ENCODE peak calls at places on chromosomes 13 and 19, in seven cellular contexts. One of them, this sample, is unnamed. For H3K4me1, the result is how much of the 10 kb centered on the place peaks cover.

GRCh38 chr13:50511877-50512332 is 331.6 kb downstream of the DLEU7 start:
- DNase-seq in psoas muscle: no peak
- DNase-seq in body of pancreas: no peak
- DNase-seq in left lung: no peak
- DNase-seq in H9: no peak
- DNase-seq in right atrium auricular region: no peak
- DNase-seq in heart left ventricle: no peak
- DNase-seq in this sample: peak

GRCh38 chr19:14718522-14719113 is 28.8 kb downstream of the ZNF333 start:
- DNase-seq in psoas muscle: no peak
- DNase-seq in body of pancreas: no peak
- DNase-seq in left lung: no peak
- DNase-seq in H9: no peak
- DNase-seq in right atrium auricular region: no peak
- DNase-seq in heart left ventricle: no peak
- DNase-seq in this sample: no peak

GRCh38 chr13:101307181-101307701 is 109.1 kb downstream of the NALCN start:
- DNase-seq in psoas muscle: no peak
- DNase-seq in body of pancreas: no peak
- DNase-seq in left lung: no peak
- DNase-seq in H9: no peak
- DNase-seq in right atrium auricular region: no peak
- DNase-seq in heart left ventricle: no peak
- DNase-seq in this sample: no peak

GRCh38 chr13:82747331-82747730 is 1134.9 kb downstream of the SLITRK1 start:
- DNase-seq in psoas muscle: no peak
- DNase-seq in body of pancreas: no peak
- DNase-seq in left lung: no peak
- DNase-seq in H9: no peak
- DNase-seq in right atrium auricular region: no peak
- DNase-seq in heart left ventricle: no peak
- DNase-seq in this sample: no peak

GRCh38 chr13:113514844-113515243 is 24.3 kb upstream of the DCUN1D2 start:
- DNase-seq in psoas muscle: no peak
- DNase-seq in body of pancreas: no peak
- DNase-seq in left lung: no peak
- DNase-seq in H9: no peak
- DNase-seq in right atrium auricular region: no peak
- DNase-seq in heart left ventricle: no peak
- DNase-seq in this sample: no peak

GRCh38 chr19:23403581-23404324 is 8.5 kb upstream of the ZNF91 start:
- DNase-seq in psoas muscle: no peak
- DNase-seq in body of pancreas: peak
- DNase-seq in left lung: no peak
- DNase-seq in H9: no peak
- DNase-seq in right atrium auricular region: no peak
- DNase-seq in heart left ventricle: no peak
- DNase-seq in this sample: peak

GRCh38 chr13:44058586-44059238 is 179.0 kb downstream of the LACC1 start:
- DNase-seq in psoas muscle: no peak
- DNase-seq in body of pancreas: no peak
- DNase-seq in left lung: no peak
- DNase-seq in H9: no peak
- DNase-seq in right atrium auricular region: no peak
- DNase-seq in heart left ventricle: no peak
- DNase-seq in this sample: no peak

GRCh38 chr13:78382946-78383542 is 220.3 kb downstream of the POU4F1 start:
- DNase-seq in psoas muscle: no peak
- DNase-seq in body of pancreas: no peak
- DNase-seq in left lung: no peak
- DNase-seq in H9: no peak
- DNase-seq in right atrium auricular region: no peak
- DNase-seq in heart left ventricle: peak
- DNase-seq in this sample: no peak

GRCh38 chr19:41934849-41935374 is 6.7 kb upstream of the ERFL start:
- DNase-seq in psoas muscle: peak
- DNase-seq in body of pancreas: peak
- DNase-seq in left lung: peak
- DNase-seq in H9: peak
- DNase-seq in right atrium auricular region: no peak
- DNase-seq in heart left ventricle: peak
- DNase-seq in this sample: peak

GRCh38 chr19:37932985-37933953 is 26.3 kb downstream of the SIPA1L3 start:
- DNase-seq in psoas muscle: peak
- DNase-seq in body of pancreas: no peak
- DNase-seq in left lung: peak
- DNase-seq in H9: peak
- DNase-seq in right atrium auricular region: no peak
- DNase-seq in heart left ventricle: no peak
- DNase-seq in this sample: peak

GRCh38 chr13:20391597-20392452 is 133.8 kb downstream of the CRYL1 start:
- DNase-seq in psoas muscle: no peak
- DNase-seq in body of pancreas: no peak
- DNase-seq in left lung: no peak
- DNase-seq in H9: no peak
- DNase-seq in right atrium auricular region: peak
- DNase-seq in heart left ventricle: no peak
- DNase-seq in this sample: no peak

GRCh38 chr19:49710372-49710951 is 19.5 kb downstream of the CPT1C start:
- DNase-seq in psoas muscle: no peak
- DNase-seq in body of pancreas: no peak
- DNase-seq in left lung: no peak
- DNase-seq in H9: no peak
- DNase-seq in right atrium auricular region: no peak
- DNase-seq in heart left ventricle: no peak
- DNase-seq in this sample: no peak

GRCh38 chr19:5926641-5927438 is 12.8 kb downstream of the CAPS start:
- DNase-seq in psoas muscle: peak
- DNase-seq in body of pancreas: peak
- DNase-seq in left lung: no peak
- DNase-seq in H9: no peak
- DNase-seq in right atrium auricular region: peak
- DNase-seq in heart left ventricle: peak
- DNase-seq in this sample: no peak

GRCh38 chr19:1258161-1258492 is 9.7 kb downstream of the MIDN start:
- DNase-seq in psoas muscle: no peak
- DNase-seq in body of pancreas: no peak
- DNase-seq in left lung: no peak
- DNase-seq in H9: no peak
- DNase-seq in right atrium auricular region: no peak
- DNase-seq in heart left ventricle: no peak
- DNase-seq in this sample: no peak

GRCh38 chr19:1258707-1259205 is 10.4 kb downstream of the MIDN start:
- DNase-seq in psoas muscle: no peak
- DNase-seq in body of pancreas: no peak
- DNase-seq in left lung: no peak
- DNase-seq in H9: no peak
- DNase-seq in right atrium auricular region: no peak
- DNase-seq in heart left ventricle: no peak
- DNase-seq in this sample: no peak

GRCh38 chr19:1259873-1260748 is 9.0 kb upstream of the CIRBP start:
- DNase-seq in psoas muscle: no peak
- DNase-seq in body of pancreas: peak
- DNase-seq in left lung: peak
- DNase-seq in H9: no peak
- DNase-seq in right atrium auricular region: no peak
- DNase-seq in heart left ventricle: peak
- DNase-seq in this sample: peak

GRCh38 chr19:1260749-1261511 is 8.2 kb upstream of the CIRBP start:
- DNase-seq in psoas muscle: peak
- DNase-seq in body of pancreas: peak
- DNase-seq in left lung: peak
- DNase-seq in H9: peak
- DNase-seq in right atrium auricular region: peak
- DNase-seq in heart left ventricle: peak
- DNase-seq in this sample: peak

GRCh38 chr19:1259206-1259872 is 9.8 kb upstream of the CIRBP start:
- DNase-seq in psoas muscle: peak
- DNase-seq in body of pancreas: peak
- DNase-seq in left lung: peak
- DNase-seq in H9: peak
- DNase-seq in right atrium auricular region: no peak
- DNase-seq in heart left ventricle: peak
- DNase-seq in this sample: peak
- H3K4me1 ChIP-seq in psoas muscle: half or more
- H3K4me1 ChIP-seq in body of pancreas: half or more
- H3K4me1 ChIP-seq in left lung: under half
- H3K4me1 ChIP-seq in H9: under half
- H3K4me1 ChIP-seq in right atrium auricular region: under half
- H3K4me1 ChIP-seq in heart left ventricle: half or more
- H3K4me1 ChIP-seq in this sample: under half

GRCh38 chr19:4606921-4607678 is 32.2 kb upstream of the TNFAIP8L1 start:
- DNase-seq in psoas muscle: peak
- DNase-seq in body of pancreas: peak
- DNase-seq in left lung: no peak
- DNase-seq in H9: peak
- DNase-seq in right atrium auricular region: no peak
- DNase-seq in heart left ventricle: peak
- DNase-seq in this sample: no peak

GRCh38 chr19:4602915-4603314 is 36.4 kb upstream of the TNFAIP8L1 start:
- DNase-seq in psoas muscle: no peak
- DNase-seq in body of pancreas: no peak
- DNase-seq in left lung: no peak
- DNase-seq in H9: no peak
- DNase-seq in right atrium auricular region: no peak
- DNase-seq in heart left ventricle: no peak
- DNase-seq in this sample: no peak

GRCh38 chr19:4609878-4610511 is 29.3 kb upstream of the TNFAIP8L1 start:
- DNase-seq in psoas muscle: no peak
- DNase-seq in body of pancreas: peak
- DNase-seq in left lung: peak
- DNase-seq in H9: peak
- DNase-seq in right atrium auricular region: no peak
- DNase-seq in heart left ventricle: peak
- DNase-seq in this sample: no peak

GRCh38 chr19:4604912-4605311 is 34.4 kb upstream of the TNFAIP8L1 start:
- DNase-seq in psoas muscle: no peak
- DNase-seq in body of pancreas: no peak
- DNase-seq in left lung: no peak
- DNase-seq in H9: no peak
- DNase-seq in right atrium auricular region: no peak
- DNase-seq in heart left ventricle: no peak
- DNase-seq in this sample: no peak

DNA sequence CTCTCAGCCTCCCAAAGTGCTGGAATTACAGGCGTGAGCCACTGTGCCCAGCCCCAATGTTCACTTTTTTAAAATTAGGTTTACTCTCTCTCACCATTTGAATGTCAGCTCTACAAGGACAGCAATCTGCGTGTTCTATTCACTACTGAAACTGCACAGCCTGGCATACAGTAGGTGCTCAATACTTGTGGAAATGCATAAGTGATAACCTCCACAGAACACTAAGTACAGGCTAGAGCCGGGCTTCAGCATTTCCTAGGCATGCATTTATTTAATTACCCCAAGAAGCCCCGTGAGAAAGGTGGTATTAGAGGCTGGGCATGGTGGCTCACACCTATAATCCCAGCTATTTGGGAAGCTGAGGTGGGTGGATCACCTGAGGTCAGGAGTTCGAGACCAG is 33.1 kb upstream of the TNFAIP8L1 start:
- DNase-seq in psoas muscle: no peak
- DNase-seq in body of pancreas: no peak
- DNase-seq in left lung: no peak
- DNase-seq in H9: no peak
- DNase-seq in right atrium auricular region: no peak
- DNase-seq in heart left ventricle: no peak
- DNase-seq in this sample: no peak
- H3K4me1 ChIP-seq in psoas muscle: under half
- H3K4me1 ChIP-seq in body of pancreas: under half
- H3K4me1 ChIP-seq in left lung: under half
- H3K4me1 ChIP-seq in H9: under half
- H3K4me1 ChIP-seq in right atrium auricular region: under half
- H3K4me1 ChIP-seq in heart left ventricle: under half
- H3K4me1 ChIP-seq in this sample: under half

GRCh38 chr19:13076320-13076719 is 26.3 kb downstream of the LYL1 start:
- DNase-seq in psoas muscle: no peak
- DNase-seq in body of pancreas: no peak
- DNase-seq in left lung: no peak
- DNase-seq in H9: no peak
- DNase-seq in right atrium auricular region: no peak
- DNase-seq in heart left ventricle: no peak
- DNase-seq in this sample: no peak

GRCh38 chr19:13079542-13079986 is 23.1 kb downstream of the LYL1 start:
- DNase-seq in psoas muscle: peak
- DNase-seq in body of pancreas: no peak
- DNase-seq in left lung: no peak
- DNase-seq in H9: no peak
- DNase-seq in right atrium auricular region: no peak
- DNase-seq in heart left ventricle: peak
- DNase-seq in this sample: peak

GRCh38 chr19:13076787-13077186 is 25.9 kb downstream of the LYL1 start:
- DNase-seq in psoas muscle: no peak
- DNase-seq in body of pancreas: no peak
- DNase-seq in left lung: no peak
- DNase-seq in H9: no peak
- DNase-seq in right atrium auricular region: no peak
- DNase-seq in heart left ventricle: no peak
- DNase-seq in this sample: no peak

GRCh38 chr19:13077233-13077632 is 25.4 kb downstream of the LYL1 start:
- DNase-seq in psoas muscle: no peak
- DNase-seq in body of pancreas: no peak
- DNase-seq in left lung: no peak
- DNase-seq in H9: no peak
- DNase-seq in right atrium auricular region: no peak
- DNase-seq in heart left ventricle: no peak
- DNase-seq in this sample: no peak

GRCh38 chr19:13078897-13079541 is 23.6 kb downstream of the LYL1 start:
- DNase-seq in psoas muscle: no peak
- DNase-seq in body of pancreas: no peak
- DNase-seq in left lung: no peak
- DNase-seq in H9: no peak
- DNase-seq in right atrium auricular region: no peak
- DNase-seq in heart left ventricle: peak
- DNase-seq in this sample: peak
- H3K4me1 ChIP-seq in psoas muscle: half or more
- H3K4me1 ChIP-seq in body of pancreas: under half
- H3K4me1 ChIP-seq in left lung: under half
- H3K4me1 ChIP-seq in H9: under half
- H3K4me1 ChIP-seq in right atrium auricular region: under half
- H3K4me1 ChIP-seq in heart left ventricle: half or more
- H3K4me1 ChIP-seq in this sample: under half

GRCh38 chr19:2777952-2778683 is 5.0 kb downstream of the SGTA start:
- DNase-seq in psoas muscle: no peak
- DNase-seq in body of pancreas: no peak
- DNase-seq in left lung: no peak
- DNase-seq in H9: no peak
- DNase-seq in right atrium auricular region: no peak
- DNase-seq in heart left ventricle: no peak
- DNase-seq in this sample: no peak

GRCh38 chr19:2780284-2780683 is 2.8 kb downstream of the SGTA start:
- DNase-seq in psoas muscle: no peak
- DNase-seq in body of pancreas: no peak
- DNase-seq in left lung: no peak
- DNase-seq in H9: no peak
- DNase-seq in right atrium auricular region: no peak
- DNase-seq in heart left ventricle: no peak
- DNase-seq in this sample: no peak

GRCh38 chr19:2775556-2776430 is 7.3 kb downstream of the SGTA start:
- DNase-seq in psoas muscle: peak
- DNase-seq in body of pancreas: peak
- DNase-seq in left lung: peak
- DNase-seq in H9: no peak
- DNase-seq in right atrium auricular region: peak
- DNase-seq in heart left ventricle: peak
- DNase-seq in this sample: peak

GRCh38 chr19:2782357-2782935 is 627 bp downstream of the SGTA start:
- DNase-seq in psoas muscle: no peak
- DNase-seq in body of pancreas: no peak
- DNase-seq in left lung: no peak
- DNase-seq in H9: no peak
- DNase-seq in right atrium auricular region: no peak
- DNase-seq in heart left ventricle: no peak
- DNase-seq in this sample: peak

GRCh38 chr19:2779121-2779740 is 3.8 kb downstream of the SGTA start:
- DNase-seq in psoas muscle: no peak
- DNase-seq in body of pancreas: no peak
- DNase-seq in left lung: no peak
- DNase-seq in H9: no peak
- DNase-seq in right atrium auricular region: no peak
- DNase-seq in heart left ventricle: no peak
- DNase-seq in this sample: no peak
- H3K4me1 ChIP-seq in psoas muscle: half or more
- H3K4me1 ChIP-seq in body of pancreas: under half
- H3K4me1 ChIP-seq in left lung: under half
- H3K4me1 ChIP-seq in H9: under half
- H3K4me1 ChIP-seq in right atrium auricular region: under half
- H3K4me1 ChIP-seq in heart left ventricle: half or more
- H3K4me1 ChIP-seq in this sample: under half